ENCODE peak calls at places on chromosomes 4 and X, in eight cellular contexts. M is neural progenitor cell, H is transverse colon, E is ascending aorta, P is HL-60, B is thoracic aorta, I is PC-3, X is endodermal cell. F is an unnamed sample.

GRCh38 chr4:7904108-7904516 is 35.5 kb downstream of the AFAP1 start:
- DNase-seq in M (no peak), B (no peak), P (no peak), I (no peak), H (no peak), X (no peak), E (peak), F (peak)

GRCh38 chr4:73593631-73594241 is 26.5 kb downstream of the RASSF6 start:
- DNase-seq in I (peak), M (peak), E (no peak), P (no peak), X (no peak), B (no peak), H (no peak), F (peak)

GRCh38 chr4:38132140-38132673 is 172.0 kb downstream of the PTTG2 start:
- DNase-seq in B (peak), I (no peak), M (peak), X (peak), E (peak), H (peak), P (no peak), F (peak)

GRCh38 chrX:75623535-75623934 is 100.7 kb upstream of the ZDHHC15 start:
- DNase-seq in E (no peak), P (no peak), H (no peak), B (no peak), M (peak), I (no peak), X (peak), F (no peak)

GRCh38 chr4:3485011-3485881 is 22.1 kb downstream of the DOK7 start:
- DNase-seq in I (peak), M (no peak), E (no peak), P (no peak), B (no peak), H (peak), X (no peak), F (no peak)

GRCh38 chr4:101527186-101527585 is 179.9 kb upstream of the PPP3CA start:
- DNase-seq in M (no peak), X (no peak), H (no peak), I (no peak), B (no peak), E (no peak), P (no peak), F (no peak)

GRCh38 chr4:106273831-106274230 is 42.2 kb downstream of the TBCK start:
- DNase-seq in E (no peak), X (no peak), P (no peak), H (no peak), M (no peak), I (no peak), B (no peak), F (peak)

GRCh38 chrX:149568701-149569296 is 18.5 kb downstream of the MAGEA9B start:
- DNase-seq in E (no peak), I (peak), X (peak), B (no peak), H (no peak), P (no peak), M (no peak), F (no peak)

GRCh38 chr4:23827971-23828680 is 61.7 kb downstream of the PPARGC1A start:
- DNase-seq in B (no peak), X (no peak), P (no peak), E (no peak), M (no peak), I (no peak), H (no peak), F (no peak)

GRCh38 chr4:127540497-127541026 is 92.2 kb upstream of the INTU start:
- DNase-seq in B (no peak), P (no peak), I (no peak), M (no peak), E (no peak), H (no peak), X (no peak), F (no peak)

GRCh38 chr4:84661191-84661944 is 78.4 kb downstream of the CDS1 start:
- DNase-seq in E (no peak), H (no peak), P (no peak), X (no peak), B (no peak), M (no peak), I (no peak), F (no peak)
- H3K27ac ChIP-seq in E (no peak), H (peak), P (no peak), X (no peak), B (no peak), M (no peak), I (no peak), F (no peak)

GRCh38 chr4:55347610-55348228 is 1.7 kb downstream of the SRD5A3 start:
- DNase-seq in B (no peak), I (peak), X (no peak), P (no peak), H (no peak), M (no peak), E (no peak), F (no peak)
- H3K4me3 ChIP-seq in B (peak), I (peak), X (no peak), P (no peak), H (no peak), M (no peak), E (no peak), F (no peak)

DNA sequence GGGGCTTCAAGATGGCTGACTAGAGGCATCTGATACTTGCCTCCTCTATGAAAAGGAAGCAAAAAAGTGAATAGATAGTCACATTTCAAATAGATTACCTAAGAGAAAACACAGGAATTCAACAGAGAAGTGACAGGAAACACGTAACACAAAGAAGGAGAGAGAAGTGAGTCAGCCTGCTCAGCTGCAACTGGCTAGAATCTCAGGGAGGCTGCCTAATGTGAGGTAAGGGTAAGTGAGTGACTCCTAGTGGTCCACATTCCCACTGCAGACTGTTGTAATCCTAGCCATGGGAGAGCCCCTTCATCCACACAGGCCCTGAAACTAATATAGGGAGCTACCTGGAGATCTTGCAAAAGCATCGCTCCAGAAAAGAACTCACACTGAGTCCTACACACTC is 179.2 kb downstream of the SLC7A11 start:
- DNase-seq in I (peak), E (no peak), B (no peak), M (no peak), X (peak), P (no peak), H (no peak), F (peak)
- TF ChIP-seq CTCF in I (peak), E (no peak), B (no peak), M (peak), X (peak), P (no peak), H (no peak), F (peak)

GRCh38 chr4:163164591-163164990 is 2.1 kb downstream of the NAF1 start:
- DNase-seq in E (no peak), P (peak), H (no peak), I (no peak), B (no peak), X (no peak), M (no peak), F (no peak)
- H3K27ac ChIP-seq in E (no peak), P (peak), H (no peak), I (no peak), B (no peak), X (no peak), M (no peak), F (no peak)

DNA sequence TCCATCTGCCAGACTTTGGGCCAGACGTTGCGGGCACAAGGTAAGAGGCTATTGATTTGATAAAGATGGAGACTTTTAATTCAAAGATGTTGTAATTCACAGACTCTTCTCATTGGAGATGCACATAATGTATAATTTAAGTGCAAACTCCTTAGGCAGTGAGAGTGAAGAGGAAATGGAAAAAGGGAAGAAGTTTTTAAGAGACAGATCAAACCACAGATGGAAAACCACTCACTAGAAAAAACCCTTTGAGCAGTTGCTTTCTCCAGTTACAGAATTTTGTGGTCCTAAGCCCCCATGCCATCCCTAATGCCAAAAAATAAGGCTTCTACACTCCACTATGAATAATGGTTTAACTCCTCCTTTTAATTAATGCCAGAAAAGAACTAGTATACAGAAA is 977.1 kb upstream of the PRKX start:
- DNase-seq in P (peak), X (no peak), I (no peak), E (no peak), B (no peak), H (no peak), M (no peak), F (no peak)
- H3K4me3 ChIP-seq in P (no peak), X (no peak), I (no peak), E (no peak), B (no peak), H (no peak), M (no peak), F (no peak)

GRCh38 chr4:179292443-179292842 is 1850.2 kb upstream of the AGA start:
- DNase-seq in B (no peak), X (no peak), I (peak), M (no peak), H (no peak), P (no peak), E (no peak), F (no peak)
- TF ChIP-seq CTCF in B (no peak), X (no peak), I (no peak), M (no peak), H (no peak), P (no peak), E (no peak), F (no peak)

GRCh38 chr4:87049508-87049907 is 114.7 kb downstream of the AFF1 start:
- DNase-seq in B (no peak), I (no peak), E (no peak), X (no peak), H (no peak), M (no peak), P (no peak), F (no peak)

GRCh38 chr4:87044511-87045369 is 109.9 kb downstream of the AFF1 start:
- DNase-seq in I (no peak), B (no peak), H (no peak), X (no peak), P (no peak), M (peak), E (no peak), F (no peak)

GRCh38 chr4:87045659-87046058 is 110.8 kb downstream of the AFF1 start:
- DNase-seq in H (no peak), B (no peak), E (no peak), M (no peak), P (no peak), X (no peak), I (no peak), F (no peak)

GRCh38 chr4:87046111-87046510 is 111.3 kb downstream of the AFF1 start:
- DNase-seq in I (no peak), P (no peak), B (no peak), M (no peak), X (no peak), E (no peak), H (no peak), F (no peak)

GRCh38 chr4:87047281-87047798 is 112.5 kb downstream of the AFF1 start:
- DNase-seq in M (no peak), E (no peak), I (no peak), H (no peak), X (no peak), B (no peak), P (no peak), F (no peak)
- H3K27ac ChIP-seq in M (no peak), E (peak), I (no peak), H (peak), X (no peak), B (peak), P (peak), F (no peak)

GRCh38 chr4:1055721-1056590 is 44.5 kb downstream of the FGFRL1 start:
- DNase-seq in H (peak), P (peak), X (peak), M (peak), B (no peak), I (no peak), E (no peak), F (no peak)

GRCh38 chr4:1051472-1051871 is 40.0 kb downstream of the FGFRL1 start:
- DNase-seq in M (no peak), X (no peak), E (no peak), P (no peak), I (no peak), B (no peak), H (no peak), F (no peak)

GRCh38 chr4:1052231-1052671 is 40.8 kb downstream of the FGFRL1 start:
- DNase-seq in H (no peak), E (no peak), I (no peak), P (no peak), X (no peak), M (peak), B (no peak), F (no peak)

GRCh38 chr4:1050486-1051213 is 39.2 kb downstream of the FGFRL1 start:
- DNase-seq in X (peak), P (no peak), H (peak), B (no peak), I (no peak), M (peak), E (no peak), F (no peak)

DNA sequence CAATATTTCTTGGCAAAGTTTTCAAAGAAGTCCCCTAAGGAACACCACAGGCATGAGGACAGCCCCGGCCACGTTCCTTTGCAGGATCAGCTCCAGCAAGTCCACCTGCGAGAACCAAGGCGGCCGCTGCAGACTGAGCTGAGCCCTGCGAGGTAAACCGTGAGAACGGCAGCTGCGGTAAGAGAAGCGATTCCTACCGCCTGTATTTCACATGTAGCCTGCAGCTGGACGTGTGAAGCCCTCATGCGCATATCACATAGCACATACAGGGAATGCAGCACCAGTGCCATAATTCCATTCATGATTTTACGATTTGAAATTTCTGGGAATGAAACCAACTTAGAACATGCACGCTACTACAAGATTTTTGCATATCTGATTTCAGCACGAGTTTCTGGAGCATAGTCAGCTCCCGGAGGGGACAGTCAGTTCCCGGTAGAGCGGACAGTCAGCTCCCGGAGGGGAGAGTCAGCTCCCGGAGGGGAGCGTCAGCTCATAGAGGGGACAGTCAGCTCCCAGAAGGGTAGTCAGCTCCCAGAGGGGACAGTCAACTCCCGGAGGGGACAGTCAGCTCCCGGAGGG is 41.7 kb downstream of the FGFRL1 start:
- DNase-seq in H (no peak), X (peak), B (no peak), P (no peak), M (peak), E (no peak), I (peak), F (no peak)
- H3K4me3 ChIP-seq in H (no peak), X (no peak), B (peak), P (no peak), M (no peak), E (no peak), I (peak), F (no peak)

DNA sequence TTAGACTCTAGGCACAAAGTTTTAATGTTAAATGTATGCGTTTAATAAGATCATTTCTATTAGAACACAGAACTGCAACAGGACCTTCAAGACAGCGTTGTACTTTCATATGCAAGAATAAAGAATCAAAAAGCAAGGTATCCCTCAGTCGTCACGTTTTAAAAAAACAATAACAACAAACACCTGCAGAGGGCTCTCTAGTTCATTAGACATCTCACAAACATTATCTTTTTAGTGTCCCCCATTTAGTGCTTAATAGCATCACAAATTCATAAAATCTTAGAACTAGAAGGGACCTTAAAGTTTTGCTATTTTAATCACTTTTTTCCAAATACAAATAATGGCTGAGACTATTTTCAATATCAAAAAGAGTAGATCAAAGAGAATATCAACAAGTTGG is 236.6 kb downstream of the DCHS2 start:
- DNase-seq in H (no peak), P (no peak), B (no peak), I (no peak), X (no peak), E (no peak), M (no peak), F (no peak)
- TF ChIP-seq CTCF in H (no peak), P (no peak), B (no peak), I (no peak), X (peak), E (no peak), M (peak), F (no peak)